ENCODE peak calls at places on chromosomes 16 and 17, in four cellular contexts. Y is WTC11, P is GM12878, K is HepG2. M is an unnamed sample.

GRCh38 chr17:1029196-1029911 is 32.4 kb downstream of the TIMM22 start:
- DNase-seq in K (no peak), P (no peak), Y (no peak), M (no peak)

GRCh38 chr16:88685156-88686061 is 898 bp downstream of the SNAI3 start:
- DNase-seq in Y (peak), K (no peak), P (no peak), M (peak)

GRCh38 chr17:62573480-62574117 is 53.9 kb upstream of the MRC2 start:
- DNase-seq in K (no peak), P (no peak), Y (no peak), M (no peak)

GRCh38 chr16:68698091-68698490 is 39.0 kb upstream of the CDH1 start:
- DNase-seq in Y (no peak), K (no peak), P (no peak), M (peak)

GRCh38 chr16:73504591-73504990 is 456.7 kb upstream of the ZFHX3 start:
- DNase-seq in P (no peak), K (no peak), Y (no peak), M (no peak)

GRCh38 chr17:58176200-58176599 is 9.4 kb downstream of the OR4D2 start:
- DNase-seq in K (no peak), P (no peak), Y (no peak), M (no peak)

GRCh38 chr16:8644513-8645140 is 23.1 kb downstream of the METTL22 start:
- DNase-seq in Y (no peak), P (no peak), K (no peak), M (no peak)

GRCh38 chr16:83842755-83843507 is 35.2 kb downstream of the HSBP1 start:
- DNase-seq in Y (no peak), K (no peak), P (no peak), M (no peak)

GRCh38 chr17:78715000-78715771 is 66.9 kb downstream of the CYTH1 start:
- DNase-seq in Y (no peak), K (no peak), P (no peak), M (no peak)

GRCh38 chr16:47475786-47476185 is 14.7 kb downstream of the PHKB start:
- DNase-seq in Y (no peak), K (peak), P (no peak), M (no peak)

GRCh38 chr17:37438141-37438540 is 31.5 kb downstream of the TADA2A start:
- DNase-seq in P (no peak), K (no peak), Y (no peak), M (no peak)

GRCh38 chr17:76153640-76154039 is 12.6 kb upstream of the FOXJ1 start:
- DNase-seq in K (peak), P (no peak), Y (no peak), M (no peak)

GRCh38 chr16:25011891-25012499 is 3.2 kb downstream of the ARHGAP17 start:
- DNase-seq in K (no peak), Y (no peak), P (no peak), M (no peak)

GRCh38 chr16:66171578-66171977 is 194.9 kb upstream of the CDH5 start:
- DNase-seq in P (no peak), Y (no peak), K (no peak), M (no peak)

GRCh38 chr16:72971370-72971769 is 76.6 kb downstream of the ZFHX3 start:
- DNase-seq in K (no peak), Y (no peak), P (no peak), M (no peak)

GRCh38 chr16:49921791-49922456 is 66.0 kb upstream of the ZNF423 start:
- DNase-seq in Y (peak), P (no peak), K (peak), M (peak)

GRCh38 chr16:89446975-89447293 is 43.4 kb downstream of the ANKRD11 start:
- DNase-seq in P (no peak), K (no peak), Y (no peak), M (no peak)

GRCh38 chr17:82246365-82247174 is 17.7 kb downstream of the SLC16A3 start:
- DNase-seq in Y (no peak), P (no peak), K (no peak), M (peak)

GRCh38 chr17:43434902-43435319 is 36.1 kb downstream of the ARL4D start:
- DNase-seq in Y (no peak), K (no peak), P (no peak), M (no peak)

GRCh38 chr16:75494696-75495601 is at the start of gene CHST6:
- DNase-seq in K (peak), P (no peak), Y (peak), M (peak)

GRCh38 chr17:81277421-81277820 is 17.7 kb downstream of the SLC38A10 start:
- DNase-seq in Y (no peak), K (no peak), P (no peak), M (no peak)

GRCh38 chr17:82175951-82176350 is 36.7 kb downstream of the CCDC57 start:
- DNase-seq in P (no peak), Y (no peak), K (peak), M (no peak)

GRCh38 chr17:36197389-36197708 is 791 bp upstream of the CCL3L1 start:
- DNase-seq in P (no peak), K (no peak), Y (no peak), M (no peak)

GRCh38 chr17:57852041-57852954 is 2.5 kb upstream of the MRPS23 start:
- DNase-seq in P (no peak), K (no peak), Y (no peak), M (no peak)

GRCh38 chr16:78002915-78003538 is 19.3 kb upstream of the CLEC3A start:
- DNase-seq in K (peak), P (peak), Y (peak), M (peak)

GRCh38 chr17:61218438-61218837 is 181.2 kb upstream of the TBX2 start:
- DNase-seq in Y (no peak), P (no peak), K (no peak), M (no peak)

GRCh38 chr17:42129109-42129837 is 6.7 kb downstream of the HSPB9 start:
- DNase-seq in K (no peak), Y (no peak), P (no peak), M (no peak)

GRCh38 chr16:22264786-22265185 is 32.4 kb upstream of the POLR3E start:
- DNase-seq in K (no peak), P (no peak), Y (no peak), M (no peak)
- TF ChIP-seq CBFB in K (no peak), P (no peak), Y (no peak), M (no peak)

GRCh38 chr16:86609115-86609514 is 30.8 kb downstream of the FOXL1 start:
- DNase-seq in P (no peak), Y (no peak), K (no peak), M (no peak)

GRCh38 chr16:86611958-86612357 is 33.6 kb downstream of the FOXL1 start:
- DNase-seq in Y (no peak), K (no peak), P (no peak), M (no peak)

GRCh38 chr16:86610779-86611516 is 32.6 kb downstream of the FOXL1 start:
- DNase-seq in Y (no peak), P (no peak), K (no peak), M (no peak)

GRCh38 chr16:86609661-86610060 is 31.3 kb downstream of the FOXL1 start:
- DNase-seq in P (no peak), Y (no peak), K (no peak), M (no peak)

GRCh38 chr16:86611517-86611840 is 33.1 kb downstream of the FOXL1 start:
- DNase-seq in Y (no peak), K (no peak), P (no peak), M (no peak)
- TF ChIP-seq CBFB in Y (no peak), K (no peak), P (no peak), M (no peak)

DNA sequence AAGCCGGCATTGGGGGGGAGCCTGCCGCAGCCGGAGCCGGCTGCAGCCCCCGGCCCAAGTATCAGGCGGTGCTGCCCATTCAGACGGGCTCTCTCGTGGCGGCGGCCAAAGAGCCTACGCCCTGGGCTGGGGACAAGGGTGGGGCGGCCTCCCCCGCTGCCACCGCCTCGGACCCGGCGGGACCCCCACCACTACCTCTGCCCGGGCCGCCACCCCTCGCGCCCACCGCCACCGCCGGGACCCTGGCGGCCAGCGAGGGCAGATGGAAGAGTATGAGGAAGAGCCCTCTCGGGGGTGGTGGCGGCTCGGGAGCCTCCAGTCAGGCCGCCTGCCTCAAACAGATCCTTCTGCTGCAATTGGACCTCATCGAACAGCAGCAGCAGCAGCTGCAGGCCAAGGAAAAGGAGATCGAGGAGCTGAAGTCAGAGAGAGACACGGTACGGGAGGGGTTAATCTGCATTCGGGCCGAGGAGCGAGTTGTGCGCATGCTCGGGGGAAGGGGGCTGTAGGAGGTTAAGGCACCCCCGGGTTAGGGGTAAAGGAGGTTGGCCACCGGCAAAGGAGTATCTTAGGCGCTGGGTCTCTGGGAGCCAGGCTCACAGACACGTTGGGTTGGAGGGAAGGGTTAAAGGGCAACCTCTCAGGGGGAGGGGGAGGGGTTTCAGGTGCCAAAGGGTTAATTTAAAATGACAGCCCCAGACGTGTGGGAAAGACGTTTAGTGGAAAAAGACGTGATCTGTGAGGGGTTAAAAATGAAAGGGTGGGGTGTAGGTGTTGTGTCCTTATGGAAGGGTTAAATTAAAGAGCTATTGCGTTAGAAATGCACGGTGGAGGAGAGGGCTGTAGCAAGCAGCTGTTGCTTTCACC is 1.4 kb downstream of the MSL1 start:
- DNase-seq in Y (peak), P (no peak), K (no peak), M (peak)
- TF ChIP-seq CBFB in Y (no peak), P (no peak), K (no peak), M (no peak)

GRCh38 chr16:10993649-10994048 is 49.3 kb downstream of the CLEC16A start:
- DNase-seq in P (no peak), Y (no peak), K (no peak), M (no peak)

GRCh38 chr16:10999313-10999712 is 54.9 kb downstream of the CLEC16A start:
- DNase-seq in Y (no peak), K (no peak), P (no peak), M (no peak)

GRCh38 chr16:10994571-10994970 is 50.2 kb downstream of the CLEC16A start:
- DNase-seq in Y (no peak), P (no peak), K (no peak), M (no peak)

GRCh38 chr16:10995555-10995954 is 51.2 kb downstream of the CLEC16A start:
- DNase-seq in K (no peak), P (no peak), Y (no peak), M (no peak)

DNA sequence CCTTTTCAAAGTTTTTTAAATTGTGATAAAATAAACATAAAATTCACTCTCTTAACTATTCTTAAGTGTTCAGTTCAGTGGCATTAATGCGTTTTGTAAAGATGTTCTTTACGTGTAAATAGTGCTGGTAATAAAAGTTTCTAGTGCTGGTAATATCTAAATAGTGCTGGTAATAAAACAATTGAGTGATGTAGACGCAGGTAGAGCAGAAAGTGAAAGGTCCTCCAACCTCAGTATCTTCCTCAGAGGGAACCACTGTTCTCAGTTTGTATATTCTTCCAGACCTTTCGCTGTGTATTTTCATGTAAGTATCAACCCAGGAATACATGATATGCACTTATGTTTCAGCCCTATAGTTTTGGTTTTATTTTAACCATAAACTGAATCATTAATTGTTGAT is 53.1 kb downstream of the CLEC16A start:
- DNase-seq in P (no peak), K (no peak), Y (no peak), M (no peak)
- TF ChIP-seq CBFB in P (no peak), K (no peak), Y (no peak), M (no peak)

GRCh38 chr16:85208181-85208580 is 95.9 kb upstream of the CIBAR2 start:
- DNase-seq in Y (no peak), P (no peak), K (no peak), M (no peak)

GRCh38 chr16:85208643-85209520 is 96.6 kb upstream of the CIBAR2 start:
- DNase-seq in P (no peak), K (no peak), Y (no peak), M (no peak)

GRCh38 chr16:85211247-85211910 is 99.1 kb upstream of the CIBAR2 start:
- DNase-seq in P (no peak), K (no peak), Y (no peak), M (no peak)

GRCh38 chr16:85209526-85210121 is 97.4 kb upstream of the CIBAR2 start:
- DNase-seq in Y (no peak), K (peak), P (no peak), M (no peak)

GRCh38 chr16:85210423-85211169 is 98.3 kb upstream of the CIBAR2 start:
- DNase-seq in P (no peak), Y (no peak), K (no peak), M (no peak)
- TF ChIP-seq CBFB in P (no peak), Y (no peak), K (no peak), M (no peak)

DNA sequence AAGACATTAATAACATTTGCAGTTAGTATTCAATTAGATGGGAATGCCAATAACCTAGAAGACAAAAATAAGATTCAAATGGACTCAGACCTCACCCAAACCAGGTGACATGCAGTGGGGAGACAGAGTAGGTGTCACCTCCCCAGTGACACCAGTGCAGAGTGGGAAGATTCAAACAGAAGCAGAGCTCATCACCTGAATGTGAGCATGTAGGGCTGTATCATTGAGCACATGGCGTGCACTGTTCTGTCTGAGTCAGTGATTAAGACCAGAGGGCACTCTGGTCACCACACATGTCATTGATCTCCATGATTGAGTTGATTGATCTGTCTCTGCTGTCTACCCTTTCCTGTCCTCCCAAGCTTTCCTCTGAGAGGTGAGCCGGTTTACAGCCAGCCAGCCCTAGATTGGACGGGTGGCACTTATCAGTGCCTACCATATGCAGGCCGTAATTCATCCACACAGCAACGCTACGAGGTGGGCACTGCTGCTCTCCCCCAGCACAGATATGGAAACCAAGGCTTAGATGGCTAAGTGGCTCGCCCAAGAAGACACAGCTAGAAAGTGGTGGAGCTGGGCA is 34.0 kb downstream of the RHBDL3 start:
- DNase-seq in Y (no peak), P (no peak), K (no peak), M (no peak)
- TF ChIP-seq CBFB in Y (no peak), P (no peak), K (no peak), M (no peak)

DNA sequence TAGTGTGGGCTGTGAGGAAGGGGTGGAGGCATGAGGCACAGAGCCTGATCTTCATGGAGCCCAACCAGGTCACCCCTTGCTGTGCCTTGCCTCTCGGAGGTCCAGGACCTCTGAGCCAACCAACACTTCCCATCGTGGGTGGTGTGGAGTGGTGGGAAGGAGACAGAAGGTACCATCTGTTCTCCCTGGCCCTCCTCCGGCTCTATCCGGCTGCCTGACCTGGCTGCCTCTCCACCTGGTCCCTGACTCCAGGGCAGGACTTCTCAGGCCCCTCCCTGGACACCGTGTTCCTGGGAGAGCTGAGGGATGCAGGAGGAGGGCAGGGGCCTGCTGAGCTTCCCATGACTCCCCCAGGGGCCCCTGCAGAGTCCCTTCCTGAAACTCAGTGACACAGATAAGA is 3.9 kb downstream of the PDK2 start:
- DNase-seq in Y (no peak), P (no peak), K (no peak), M (no peak)
- TF ChIP-seq CBFB in Y (no peak), P (no peak), K (no peak), M (no peak)

GRCh38 chr17:18314731-18315497 is at the start of the genes SMCR8 and TOP3A:
- DNase-seq in Y (peak), P (peak), K (peak), M (peak)

GRCh38 chr17:18318122-18318521 is 3.0 kb downstream of the SMCR8 start:
- DNase-seq in Y (no peak), K (no peak), P (no peak), M (no peak)

GRCh38 chr17:18318771-18319450 is 3.8 kb downstream of the SMCR8 start:
- DNase-seq in P (no peak), Y (no peak), K (no peak), M (no peak)

GRCh38 chr17:18315498-18316360 is 636 bp downstream of the SMCR8 start:
- DNase-seq in K (no peak), P (no peak), Y (no peak), M (no peak)

DNA sequence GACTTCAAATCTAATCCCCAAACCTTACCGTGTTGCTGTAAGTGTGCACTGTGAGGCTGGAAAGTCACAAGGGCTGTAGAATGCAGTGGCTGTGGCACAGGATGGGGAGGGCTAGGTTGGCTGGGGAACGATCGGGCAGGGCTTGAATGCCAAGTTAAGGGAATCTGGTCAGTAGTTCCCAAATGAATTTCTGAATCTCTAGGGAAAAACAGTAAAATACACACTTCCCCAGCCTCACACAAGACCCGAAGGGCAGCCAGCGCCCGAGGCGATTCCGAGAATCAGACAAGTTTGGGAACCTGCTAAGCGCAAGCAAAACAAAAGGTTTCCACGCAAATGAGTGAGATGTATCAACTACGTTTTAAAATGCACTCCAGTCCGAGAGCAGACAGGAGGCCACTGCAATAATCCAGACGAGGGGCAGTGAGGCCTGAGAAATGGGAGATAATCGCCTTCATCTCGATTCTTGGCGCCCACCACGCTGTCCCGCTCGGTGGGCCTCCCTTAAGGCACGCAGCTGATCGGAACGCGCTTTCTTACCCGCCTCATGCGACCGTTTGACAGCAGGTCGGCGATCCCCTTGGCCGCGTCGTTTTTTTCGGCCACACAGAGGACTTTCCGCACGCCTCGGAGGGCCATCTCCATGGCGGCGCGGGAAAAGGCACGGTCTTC is 599 bp downstream of the TOP3A start:
- DNase-seq in K (no peak), Y (no peak), P (no peak), M (peak)
- TF ChIP-seq CBFB in K (no peak), Y (no peak), P (no peak), M (no peak)

GRCh38 chr17:14688134-14688533 is 387.3 kb downstream of the HS3ST3B1 start:
- DNase-seq in Y (no peak), K (no peak), P (no peak), M (no peak)

GRCh38 chr17:14690704-14691103 is 389.8 kb downstream of the HS3ST3B1 start:
- DNase-seq in K (no peak), P (no peak), Y (no peak), M (no peak)

GRCh38 chr17:14693382-14693781 is 392.5 kb downstream of the HS3ST3B1 start:
- DNase-seq in P (no peak), K (no peak), Y (no peak), M (no peak)
- TF ChIP-seq CBFB in P (no peak), K (no peak), Y (no peak), M (no peak)

M was measured in K562.